ENCODE peak calls at places on chromosomes 7 and 10, in nine cellular contexts. N is tibial artery, P is foreskin fibroblast, T is ascending aorta, R is hepatocyte, H is astrocyte, I is sigmoid colon, L is Caco-2, C is cardiac muscle cell. O is an unnamed sample.

GRCh38 chr7:44541028-44541869 is at the start of gene NPC1L1:
- DNase-seq in R (peak; percentile 82), N (peak; percentile 50), C (no peak), I (no peak), H (no peak), T (no peak), L (peak; percentile 77), P (no peak), O (peak; percentile 56)

GRCh38 chr7:116395125-116395791 is 104.3 kb upstream of the CAV2 start:
- DNase-seq in H (peak; percentile 97), P (peak; percentile 87), N (no peak), L (no peak), T (no peak), I (no peak), C (no peak), R (peak; percentile 35), O (no peak)

GRCh38 chr10:71176661-71177060 is 35.7 kb upstream of the UNC5B start:
- DNase-seq in C (peak; percentile 42), T (no peak), P (no peak), L (no peak), I (no peak), R (no peak), H (no peak), N (no peak), O (peak; percentile 63)

GRCh38 chr10:108787932-108788331 is 1135.4 kb downstream of the XPNPEP1 start:
- DNase-seq in R (no peak), H (peak; percentile 62), T (no peak), I (no peak), P (no peak), C (no peak), L (no peak), N (no peak), O (no peak)

GRCh38 chr7:130897515-130898419 is 163.8 kb upstream of the KLF14 start:
- DNase-seq in P (no peak), L (no peak), I (no peak), N (no peak), H (no peak), T (no peak), C (no peak), R (no peak), O (no peak)

GRCh38 chr7:33973235-33974015 is 68.1 kb downstream of the BMPER start:
- DNase-seq in C (no peak), R (no peak), P (peak; percentile 34), N (no peak), T (no peak), H (no peak), L (no peak), I (no peak), O (no peak)

GRCh38 chr10:1188556-1189135 is 132.5 kb downstream of the WDR37 start:
- DNase-seq in R (no peak), N (peak; percentile 41), L (peak; percentile 25), P (no peak), H (no peak), T (no peak), I (peak; percentile 46), C (no peak), O (no peak)

GRCh38 chr10:46556515-46557318 is at the start of gene GPRIN2:
- DNase-seq in P (no peak), L (peak; percentile 48), T (no peak), N (peak; percentile 67), H (no peak), I (peak; percentile 72), R (peak; percentile 76), C (peak; percentile 47), O (peak; percentile 92)

GRCh38 chr10:86958831-86959736 is 685 bp downstream of the SNCG start:
- DNase-seq in H (peak; percentile 61), I (peak; percentile 74), N (peak; percentile 88), T (no peak), P (peak; percentile 64), L (peak; percentile 78), C (no peak), R (peak; percentile 63), O (peak; percentile 74)

GRCh38 chr10:122435212-122435827 is 19.1 kb upstream of the ARMS2 start:
- DNase-seq in C (peak; percentile 68), P (peak; percentile 26), L (no peak), N (no peak), R (peak; percentile 66), I (no peak), H (no peak), T (no peak), O (no peak)

GRCh38 chr10:124588736-124589451 is 127.3 kb downstream of the LHPP start:
- DNase-seq in N (peak; percentile 84), T (no peak), R (peak; percentile 87), I (no peak), H (peak; percentile 35), C (peak; percentile 73), L (peak; percentile 55), P (peak; percentile 7), O (peak; percentile 39)

GRCh38 chr7:73423519-73424485 is 9.8 kb upstream of the FZD9 start:
- DNase-seq in R (peak; percentile 45), N (no peak), T (no peak), L (no peak), P (no peak), H (no peak), C (no peak), I (no peak), O (peak; percentile 92)

GRCh38 chr10:101063162-101063525 is 1.4 kb downstream of the KAZALD1 start:
- DNase-seq in H (no peak), P (no peak), T (no peak), I (no peak), N (peak; percentile 81), R (no peak), C (no peak), L (no peak), O (no peak)
- H3K4me3 ChIP-seq in H (peak overlapping the region; percentile 93), P (peak overlapping the region; percentile 92), T (peak overlapping the region; percentile 79), I (no peak overlapping the region), N (peak overlapping the region; percentile 85), R (peak overlapping the region; percentile 34), C (no peak overlapping the region), L (peak overlapping the region; percentile 76), O (peak overlapping the region; percentile 65)

GRCh38 chr10:15433850-15434537 is 62.9 kb upstream of the FAM171A1 start:
- DNase-seq in C (peak; percentile 70), I (no peak), T (no peak), H (peak; percentile 17), L (no peak), N (no peak), R (peak; percentile 81), P (peak; percentile 22), O (peak; percentile 52)
- H3K4me3 ChIP-seq in C (peak overlapping the region; percentile 21), I (no peak overlapping the region), T (peak overlapping the region; percentile 57), H (no peak overlapping the region), L (peak overlapping the region; percentile 27), N (peak overlapping the region; percentile 45), R (no peak overlapping the region), P (peak overlapping the region; percentile 57), O (peak overlapping the region; percentile 19)

GRCh38 chr10:68828833-68829232 is 1.5 kb downstream of the STOX1 start:
- DNase-seq in T (no peak), R (no peak), P (no peak), N (no peak), H (no peak), I (no peak), C (no peak), L (no peak), O (no peak)
- H3K4me3 ChIP-seq in T (no peak overlapping the region), R (no peak overlapping the region), P (no peak overlapping the region), N (no peak overlapping the region), H (no peak overlapping the region), I (no peak overlapping the region), C (no peak overlapping the region), L (no peak overlapping the region), O (no peak overlapping the region)

DNA sequence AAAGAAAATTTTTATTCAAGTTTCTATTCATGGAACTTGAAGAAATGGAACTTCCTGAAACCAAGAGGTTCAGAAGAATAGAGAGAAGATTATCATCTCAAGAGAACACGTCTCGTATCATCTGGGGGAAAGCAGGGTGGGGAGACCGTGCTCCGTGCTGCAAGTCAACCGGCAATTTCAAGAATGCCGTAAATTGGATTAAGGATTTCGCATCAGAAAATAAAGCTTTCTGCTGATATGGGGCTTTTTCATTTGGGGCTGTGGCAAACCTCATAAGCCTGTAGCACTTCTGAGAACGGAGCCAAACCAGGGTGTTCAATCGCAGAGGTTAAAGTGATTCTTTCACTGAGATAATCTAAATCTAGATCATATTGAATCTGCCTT is 150.2 kb upstream of the NPS start:
- DNase-seq in T (no peak), R (no peak), P (no peak), I (no peak), L (no peak), H (no peak), N (no peak), C (no peak), O (no peak)
- H3K4me3 ChIP-seq in T (no peak overlapping the region), R (no peak overlapping the region), P (no peak overlapping the region), I (no peak overlapping the region), L (no peak overlapping the region), H (no peak overlapping the region), N (no peak overlapping the region), C (no peak overlapping the region), O (no peak overlapping the region)

GRCh38 chr10:14014423-14014822 is 316.3 kb downstream of the FRMD4A start:
- DNase-seq in P (no peak), L (no peak), C (no peak), H (no peak), I (no peak), T (no peak), R (no peak), N (no peak), O (no peak)

GRCh38 chr10:14010827-14011574 is 319.7 kb downstream of the FRMD4A start:
- DNase-seq in L (no peak), T (no peak), P (no peak), H (no peak), N (no peak), C (no peak), I (no peak), R (no peak), O (no peak)

GRCh38 chr10:14009315-14010082 is 321.2 kb downstream of the FRMD4A start:
- DNase-seq in T (no peak), H (peak; percentile 93), P (peak; percentile 84), I (no peak), L (no peak), N (no peak), C (no peak), R (peak; percentile 32), O (no peak)

GRCh38 chr10:14008648-14009072 is 322.1 kb downstream of the FRMD4A start:
- DNase-seq in H (no peak), N (no peak), R (no peak), L (no peak), I (no peak), T (no peak), P (no peak), C (no peak), O (no peak)

DNA sequence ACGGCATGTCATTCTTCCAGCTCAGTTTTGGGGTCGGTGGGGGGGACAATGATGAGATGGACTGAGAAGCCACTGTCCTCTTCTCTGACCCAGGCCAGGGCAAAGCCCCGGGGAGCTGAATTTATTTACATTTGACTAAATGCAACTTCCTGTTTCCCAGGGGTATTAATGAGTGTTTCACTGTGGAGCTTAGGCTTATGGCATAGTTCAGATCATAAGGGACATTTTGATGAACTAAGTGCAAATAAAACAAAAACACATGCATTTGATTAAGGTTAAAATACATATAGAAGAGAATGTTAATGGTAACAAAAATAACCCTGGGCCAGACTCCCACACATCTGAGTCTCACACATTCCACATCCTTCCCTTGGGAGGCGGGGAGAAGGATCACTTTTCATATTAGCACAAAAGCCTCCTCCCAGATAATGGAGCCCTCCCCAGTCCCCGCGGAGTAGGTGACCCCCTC is 320.6 kb downstream of the FRMD4A start:
- DNase-seq in L (no peak), I (no peak), T (no peak), C (no peak), N (no peak), P (peak; percentile 81), R (no peak), H (peak; percentile 77), O (peak; percentile 50)
- H3K4me3 ChIP-seq in L (no peak overlapping the region), I (no peak overlapping the region), T (peak overlapping the region; percentile 48), C (no peak overlapping the region), N (peak overlapping the region; percentile 48), P (peak overlapping the region; percentile 62), R (no peak overlapping the region), H (peak overlapping the region; percentile 60), O (no peak overlapping the region)

GRCh38 chr10:42959833-42960232 is 117.0 kb upstream of the RET start:
- DNase-seq in H (no peak), I (peak; percentile 35), R (no peak), L (no peak), C (no peak), T (no peak), N (no peak), P (no peak), O (no peak)
- H3K4me3 ChIP-seq in H (no peak overlapping the region), I (no peak overlapping the region), R (no peak overlapping the region), L (no peak overlapping the region), C (no peak overlapping the region), T (no peak overlapping the region), N (no peak overlapping the region), P (no peak overlapping the region), O (no peak overlapping the region)

O was measured in H7.